ENCODE peak calls at places on chromosomes 7 and 10, in eight cellular contexts. F, R, I, A, G, X, D and U are unnamed samples.

GRCh38 chr10:16986406-16987128 is 143.0 kb downstream of the CUBN start:
- DNase-seq in F (no peak), R (no peak), I (peak; percentile 88), A (no peak), G (no peak), X (no peak), D (peak; percentile 88), U (no peak)

GRCh38 chr10:120505866-120506265 is 48.8 kb downstream of the PLPP4 start:
- DNase-seq in F (no peak), R (no peak), I (no peak), A (no peak), G (no peak), X (no peak), D (no peak), U (no peak)

GRCh38 chr10:52566471-52567246 is 205.9 kb downstream of the MBL2 start:
- DNase-seq in F (no peak), R (no peak), I (peak; percentile 69), A (no peak), G (peak; percentile 65), X (no peak), D (peak; percentile 81), U (no peak)

GRCh38 chr7:131066635-131067034 is 261.0 kb upstream of the MKLN1 start:
- DNase-seq in F (no peak), R (no peak), I (peak; percentile 65), A (no peak), G (peak; percentile 36), X (no peak), D (no peak), U (no peak)

GRCh38 chr10:119301397-119301796 is 94.0 kb downstream of the GRK5 start:
- DNase-seq in F (no peak), R (peak; percentile 91), I (peak; percentile 24), A (peak; percentile 64), G (no peak), X (no peak), D (peak; percentile 65), U (peak; percentile 74)

GRCh38 chr10:13404791-13405190 is 56.7 kb upstream of the SEPHS1 start:
- DNase-seq in F (no peak), R (no peak), I (no peak), A (no peak), G (no peak), X (no peak), D (no peak), U (no peak)

GRCh38 chr7:27150568-27151340 is 1.6 kb downstream of the HOXA3 start:
- DNase-seq in F (no peak), R (peak; percentile 93), I (peak; percentile 78), A (peak; percentile 80), G (peak; percentile 81), X (peak; percentile 74), D (peak; percentile 91), U (peak; percentile 89)

GRCh38 chr7:132255898-132256297 is 320.4 kb downstream of the PLXNA4 start:
- DNase-seq in F (no peak), R (peak; percentile 81), I (no peak), A (peak; percentile 74), G (no peak), X (peak; percentile 42), D (peak; percentile 78), U (no peak)

DNA sequence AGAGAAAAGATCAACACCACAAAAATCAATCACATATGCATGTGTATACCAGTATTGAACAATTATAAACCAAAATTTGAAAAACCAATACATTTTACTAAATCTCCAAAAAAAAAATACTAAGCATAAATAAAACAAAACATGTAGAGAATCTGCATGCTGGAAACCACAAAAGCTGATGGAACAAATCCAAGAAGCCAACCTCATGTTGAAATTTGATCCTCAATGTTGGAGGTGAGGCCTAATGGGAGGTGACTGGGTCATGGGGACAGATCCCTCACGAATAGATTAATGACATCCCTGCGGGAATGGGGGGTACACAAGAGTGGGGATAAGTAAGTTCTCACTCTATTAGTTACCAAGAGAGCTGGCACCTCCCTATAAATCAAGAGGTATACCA is 82.5 kb downstream of the OAT start:
- DNase-seq in F (no peak), R (no peak), I (no peak), A (no peak), G (no peak), X (no peak), D (no peak), U (no peak)
- H3K9me3 ChIP-seq in F (peaks cover 11% of the 10 kb centered on the region), R (peaks cover 14% of the 10 kb centered on the region), I (no peaks in the 10 kb centered on the region), A (no peaks in the 10 kb centered on the region), G (peaks cover 2% of the 10 kb centered on the region), X (no peaks in the 10 kb centered on the region), D (no peaks in the 10 kb centered on the region), U (no peaks in the 10 kb centered on the region)

GRCh38 chr7:44057849-44058758 is 7.3 kb downstream of the PGAM2 start:
- DNase-seq in F (no peak), R (peak; percentile 89), I (no peak), A (no peak), G (no peak), X (no peak), D (no peak), U (no peak)

GRCh38 chr7:44057181-44057848 is 8.1 kb downstream of the PGAM2 start:
- DNase-seq in F (no peak), R (peak; percentile 51), I (no peak), A (no peak), G (no peak), X (no peak), D (no peak), U (peak; percentile 12)

GRCh38 chr7:44058759-44059218 is 6.6 kb downstream of the PGAM2 start:
- DNase-seq in F (no peak), R (no peak), I (no peak), A (no peak), G (no peak), X (no peak), D (no peak), U (no peak)

GRCh38 chr7:44059219-44060090 is 5.9 kb downstream of the PGAM2 start:
- DNase-seq in F (no peak), R (peak; percentile 91), I (no peak), A (peak; percentile 48), G (no peak), X (no peak), D (no peak), U (peak; percentile 81)

DNA sequence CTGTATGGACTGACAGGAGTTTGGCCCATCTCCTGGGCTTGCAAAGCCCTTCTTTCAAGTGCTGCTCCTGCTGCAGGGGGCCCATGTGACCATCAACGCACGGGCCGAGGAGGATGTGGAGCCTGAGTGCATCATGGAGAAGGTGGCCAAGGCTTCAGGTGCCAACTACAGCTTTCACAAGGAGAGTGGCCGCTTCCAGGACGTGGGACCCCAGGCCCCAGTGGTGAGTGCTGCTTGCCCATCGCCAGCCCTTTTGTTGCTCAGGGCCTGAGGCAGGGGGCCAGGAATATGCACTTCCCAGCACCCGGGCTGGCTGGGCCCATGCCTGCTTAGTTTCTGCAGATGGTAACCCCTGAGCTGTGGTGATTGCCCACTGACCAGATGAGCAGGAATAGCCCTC is 8.7 kb downstream of the PGAM2 start:
- DNase-seq in F (no peak), R (peak; percentile 68), I (no peak), A (no peak), G (no peak), X (no peak), D (no peak), U (peak; percentile 9)
- TF ChIP-seq POLR2A in F (no peak), R (no peak), I (no peak), A (no peak), G (no peak), X (no peak), D (no peak), U (no peak)

GRCh38 chr7:158373761-158374545 is 213.7 kb downstream of the PTPRN2 start:
- DNase-seq in F (no peak), R (peak; percentile 58), I (no peak), A (no peak), G (no peak), X (no peak), D (no peak), U (no peak)

GRCh38 chr7:158369290-158369689 is 218.3 kb downstream of the PTPRN2 start:
- DNase-seq in F (no peak), R (peak; percentile 46), I (no peak), A (no peak), G (no peak), X (no peak), D (no peak), U (no peak)

GRCh38 chr7:158369866-158370265 is 217.8 kb downstream of the PTPRN2 start:
- DNase-seq in F (no peak), R (peak; percentile 70), I (no peak), A (no peak), G (no peak), X (no peak), D (no peak), U (peak; percentile 21)

GRCh38 chr7:158372400-158373302 is 215.0 kb downstream of the PTPRN2 start:
- DNase-seq in F (no peak), R (peak; percentile 45), I (no peak), A (no peak), G (no peak), X (no peak), D (no peak), U (no peak)

GRCh38 chr7:158371856-158372255 is 215.8 kb downstream of the PTPRN2 start:
- DNase-seq in F (no peak), R (peak; percentile 54), I (no peak), A (no peak), G (no peak), X (no peak), D (no peak), U (no peak)
- H3K9me3 ChIP-seq in F (no peaks in the 10 kb centered on the region), R (no peaks in the 10 kb centered on the region), I (peaks cover 41% of the 10 kb centered on the region), A (no peaks in the 10 kb centered on the region), G (no peaks in the 10 kb centered on the region), X (no peaks in the 10 kb centered on the region), D (peaks cover 5% of the 10 kb centered on the region), U (no peaks in the 10 kb centered on the region)

GRCh38 chr10:112184052-112184371 is 447 bp upstream of the GPAM start:
- DNase-seq in F (no peak), R (no peak), I (no peak), A (no peak), G (no peak), X (no peak), D (no peak), U (no peak)

GRCh38 chr10:112182808-112183328 is 697 bp downstream of the GPAM start:
- DNase-seq in F (no peak), R (no peak), I (no peak), A (no peak), G (no peak), X (no peak), D (no peak), U (no peak)

GRCh38 chr10:112184379-112184778 is 814 bp upstream of the GPAM start:
- DNase-seq in F (no peak), R (no peak), I (no peak), A (no peak), G (no peak), X (no peak), D (no peak), U (no peak)

GRCh38 chr10:112185959-112186358 is 2.4 kb upstream of the GPAM start:
- DNase-seq in F (no peak), R (no peak), I (no peak), A (no peak), G (no peak), X (no peak), D (no peak), U (no peak)

DNA sequence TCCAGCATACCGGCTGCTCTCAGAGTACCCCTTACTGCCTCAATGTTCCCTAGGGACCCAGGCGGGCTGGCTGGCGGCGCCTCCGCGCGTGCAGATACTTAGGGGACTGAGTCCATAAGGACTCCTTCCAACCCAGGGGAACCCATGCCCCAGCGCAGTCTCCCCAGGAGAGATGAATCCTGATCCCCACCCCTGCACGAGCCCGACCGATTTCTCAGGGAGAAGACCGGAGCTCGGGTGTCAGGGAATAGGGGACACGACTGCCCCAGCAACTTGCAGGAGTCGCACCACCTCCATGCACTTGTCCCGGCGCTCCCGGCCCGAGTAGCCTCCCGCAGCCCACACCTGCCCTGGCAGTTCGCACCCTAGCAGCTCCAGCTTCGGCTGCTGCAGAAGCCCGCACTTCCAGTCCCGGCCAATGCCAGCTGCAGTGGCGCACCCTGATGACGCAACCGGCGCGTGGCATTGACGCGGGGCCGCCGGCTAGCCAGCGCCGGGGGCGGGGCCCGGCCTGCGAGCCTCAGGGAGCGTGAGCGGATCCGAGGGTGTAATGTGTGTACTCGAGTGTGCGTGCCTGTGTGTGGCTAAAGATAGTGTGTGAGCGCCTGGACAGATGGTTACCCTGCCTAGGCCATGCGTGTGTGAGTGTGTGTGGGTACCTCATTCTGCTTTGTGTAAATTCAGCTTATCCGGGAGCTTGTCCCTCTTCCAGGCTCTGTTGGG is at the start of gene GPAM:
- DNase-seq in F (peak; percentile 99), R (peak; percentile 99), I (peak; percentile 85), A (peak; percentile 98), G (peak; percentile 89), X (peak; percentile 87), D (peak; percentile 94), U (peak; percentile 98)
- TF ChIP-seq POLR2A in F (no peak), R (peak; percentile 57), I (peak; percentile 68), A (no peak), G (peak; percentile 96), X (peak; percentile 47), D (peak; percentile 88), U (peak; percentile 69)